ENCODE peak calls at places on chromosome 14, in eight cellular contexts. U is tibial artery; Z is PC-9; V is astrocyte; E is upper lobe of right lung; Y is OCI-LY7; G is CD4-positive, CD25-positive, alpha-beta regulatory T cell; C is small intestine. Q is an unnamed sample.

GRCh38 chr14:63257299-63257698 is 53.1 kb downstream of the RHOJ start:
- DNase-seq in C (no peak), U (no peak), Z (no peak), V (no peak), E (no peak), Y (no peak), G (no peak), Q (no peak)

GRCh38 chr14:31414190-31414833 is 6.0 kb downstream of the HEATR5A start:
- DNase-seq in U (no peak), V (no peak), G (no peak), C (no peak), E (no peak), Y (no peak), Z (peak), Q (no peak)

GRCh38 chr14:89201645-89202044 is 215.4 kb downstream of the FOXN3 start:
- DNase-seq in V (no peak), G (no peak), Y (no peak), Z (no peak), C (no peak), E (no peak), U (no peak), Q (no peak)

GRCh38 chr14:34465069-34465859 is 3.2 kb upstream of the SPTSSA start:
- DNase-seq in E (no peak), Y (no peak), V (peak), U (no peak), C (peak), G (no peak), Z (no peak), Q (peak)

GRCh38 chr14:49249022-49249421 is 337.2 kb downstream of the RPS29 start:
- DNase-seq in Z (no peak), C (no peak), U (no peak), Y (no peak), V (peak), E (no peak), G (no peak), Q (peak)

GRCh38 chr14:105161314-105161713 is 7.3 kb downstream of the JAG2 start:
- DNase-seq in U (no peak), V (no peak), Z (no peak), E (no peak), Y (no peak), G (no peak), C (no peak), Q (no peak)

GRCh38 chr14:85061256-85061655 is 468.7 kb upstream of the FLRT2 start:
- DNase-seq in E (no peak), C (no peak), V (peak), G (no peak), Y (no peak), U (no peak), Z (no peak), Q (no peak)

GRCh38 chr14:45253754-45254300 is 825 bp upstream of the MIS18BP1 start:
- DNase-seq in U (no peak), V (peak), E (peak), Y (no peak), Z (peak), C (peak), G (no peak), Q (peak)

GRCh38 chr14:52906141-52906601 is 44.7 kb downstream of the FERMT2 start:
- DNase-seq in E (no peak), Z (peak), V (peak), C (no peak), Y (no peak), G (no peak), U (no peak), Q (peak)

GRCh38 chr14:64654931-64655330 is 49.3 kb upstream of the PLEKHG3 start:
- DNase-seq in E (no peak), Y (no peak), G (no peak), C (no peak), U (no peak), Z (no peak), V (no peak), Q (peak)

GRCh38 chr14:58426819-58427288 is 477 bp downstream of the TIMM9 start:
- DNase-seq in G (no peak), Z (peak), Y (peak), U (peak), V (peak), E (peak), C (peak), Q (peak)

GRCh38 chr14:94936901-94937321 is 167.0 kb upstream of the GSC start:
- DNase-seq in Z (no peak), Y (no peak), C (no peak), U (peak), E (no peak), V (no peak), G (no peak), Q (no peak)

GRCh38 chr14:58258156-58258555 is 13.5 kb downstream of the PSMA3 start:
- DNase-seq in V (no peak), Y (no peak), Z (no peak), U (no peak), E (no peak), C (no peak), G (no peak), Q (no peak)

GRCh38 chr14:67962215-67962644 is 142.7 kb downstream of the RAD51B start:
- DNase-seq in V (no peak), E (no peak), Y (peak), G (no peak), C (peak), Z (no peak), U (no peak), Q (no peak)

GRCh38 chr14:65336191-65336591 is 76.3 kb upstream of the FUT8 start:
- DNase-seq in U (no peak), C (no peak), Z (no peak), V (peak), Y (no peak), E (no peak), G (no peak), Q (peak)

GRCh38 chr14:69571879-69572633 is 2.6 kb downstream of the CCDC177 start:
- DNase-seq in Y (peak), U (no peak), C (peak), V (no peak), G (no peak), E (no peak), Z (no peak), Q (no peak)

GRCh38 chr14:68931474-68932051 is 47.5 kb downstream of the ACTN1 start:
- DNase-seq in C (no peak), E (no peak), G (no peak), Y (no peak), U (no peak), V (no peak), Z (no peak), Q (no peak)

GRCh38 chr14:71734076-71734475 is 198.2 kb upstream of the RGS6 start:
- DNase-seq in U (no peak), Z (no peak), E (no peak), C (no peak), Y (no peak), G (no peak), V (no peak), Q (no peak)

GRCh38 chr14:84806627-84807026 is 723.3 kb upstream of the FLRT2 start:
- DNase-seq in Y (no peak), C (no peak), G (no peak), Z (no peak), E (no peak), U (no peak), V (peak), Q (peak)

GRCh38 chr14:24086193-24086955 is 7.7 kb upstream of the PCK2 start:
- DNase-seq in Z (no peak), Y (no peak), U (no peak), V (no peak), C (no peak), G (no peak), E (no peak), Q (no peak)

GRCh38 chr14:38238881-38239280 is 17.0 kb downstream of the CLEC14A start:
- DNase-seq in C (no peak), G (no peak), Y (no peak), U (no peak), E (no peak), V (no peak), Z (no peak), Q (peak)

GRCh38 chr14:89720076-89720687 is 234.3 kb downstream of the EFCAB11 start:
- DNase-seq in V (no peak), C (no peak), G (peak), U (no peak), Z (no peak), E (no peak), Y (no peak), Q (no peak)

GRCh38 chr14:93023802-93024434 is 91.8 kb downstream of the ITPK1 start:
- DNase-seq in C (peak), E (no peak), G (no peak), V (no peak), U (no peak), Z (no peak), Y (no peak), Q (no peak)

GRCh38 chr14:41662780-41663477 is 56.3 kb downstream of the LRFN5 start:
- DNase-seq in Z (no peak), E (no peak), V (peak), C (no peak), G (no peak), Y (no peak), U (no peak), Q (no peak)

GRCh38 chr14:56884617-56885016 is 74.3 kb upstream of the OTX2 start:
- DNase-seq in V (no peak), Y (no peak), U (no peak), G (no peak), C (no peak), E (no peak), Z (no peak), Q (no peak)

GRCh38 chr14:85437143-85437542 is 92.8 kb upstream of the FLRT2 start:
- DNase-seq in Z (no peak), G (no peak), Y (no peak), V (peak), E (no peak), U (no peak), C (no peak), Q (peak)

GRCh38 chr14:71498151-71498734 is 434.0 kb upstream of the RGS6 start:
- DNase-seq in G (no peak), U (no peak), E (no peak), C (no peak), V (peak), Y (no peak), Z (no peak), Q (peak)

GRCh38 chr14:59098377-59098776 is 90.1 kb upstream of the DAAM1 start:
- DNase-seq in V (peak), U (no peak), Z (peak), E (no peak), C (no peak), G (no peak), Y (no peak), Q (peak)

GRCh38 chr14:21070083-21070609 is at the start of gene ARHGEF40:
- DNase-seq in Z (no peak), G (peak), Y (peak), V (peak), E (peak), U (peak), C (peak), Q (peak)

GRCh38 chr14:54792288-54792687 is 110.3 kb downstream of the GCH1 start:
- DNase-seq in G (no peak), E (no peak), V (no peak), Z (no peak), C (no peak), U (peak), Y (no peak), Q (no peak)

GRCh38 chr14:94611179-94611578 is 1.0 kb upstream of the SERPINA3 start:
- DNase-seq in C (no peak), G (no peak), U (no peak), Y (no peak), V (no peak), E (no peak), Z (no peak), Q (no peak)

GRCh38 chr14:87575378-87575777 is 417.6 kb downstream of the GALC start:
- DNase-seq in V (no peak), C (no peak), Y (no peak), U (no peak), G (no peak), E (no peak), Z (no peak), Q (no peak)

DNA sequence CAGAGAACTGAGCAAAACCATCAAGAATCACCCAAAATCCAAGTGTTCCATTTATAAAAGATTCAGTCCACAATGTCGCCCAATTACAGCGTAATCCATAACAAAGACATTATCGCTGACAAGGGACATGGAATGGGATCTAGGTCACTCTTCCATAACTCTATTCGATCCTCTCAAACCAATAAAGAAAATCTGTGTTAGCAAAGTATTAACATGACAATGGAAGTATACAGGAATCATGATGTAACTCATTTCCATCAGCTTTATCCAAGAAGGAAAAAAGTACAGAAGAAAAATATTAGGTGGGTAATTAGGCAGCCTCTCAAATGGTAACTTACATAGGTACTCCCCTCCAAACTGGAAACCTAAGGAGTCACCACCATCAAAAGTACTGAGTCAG is 4.9 kb downstream of the ZFYVE1 start:
- DNase-seq in E (no peak), Z (no peak), V (no peak), G (no peak), C (no peak), U (no peak), Y (no peak), Q (no peak)
- H3K4me3 ChIP-seq in E (no peak), Z (no peak), V (no peak), G (peak), C (no peak), U (no peak), Y (no peak), Q (no peak)

GRCh38 chr14:103055693-103056092 is 1.7 kb downstream of the CDC42BPB start:
- DNase-seq in Y (no peak), C (peak), E (no peak), V (no peak), U (no peak), G (no peak), Z (no peak), Q (peak)
- H3K4me3 ChIP-seq in Y (no peak), C (peak), E (peak), V (peak), U (peak), G (no peak), Z (peak), Q (peak)

GRCh38 chr14:104117341-104118005 is 20.9 kb upstream of the KIF26A start:
- DNase-seq in V (no peak), G (no peak), Y (no peak), Z (no peak), E (peak), C (peak), U (peak), Q (no peak)
- H3K4me3 ChIP-seq in V (no peak), G (no peak), Y (no peak), Z (peak), E (peak), C (peak), U (no peak), Q (no peak)

DNA sequence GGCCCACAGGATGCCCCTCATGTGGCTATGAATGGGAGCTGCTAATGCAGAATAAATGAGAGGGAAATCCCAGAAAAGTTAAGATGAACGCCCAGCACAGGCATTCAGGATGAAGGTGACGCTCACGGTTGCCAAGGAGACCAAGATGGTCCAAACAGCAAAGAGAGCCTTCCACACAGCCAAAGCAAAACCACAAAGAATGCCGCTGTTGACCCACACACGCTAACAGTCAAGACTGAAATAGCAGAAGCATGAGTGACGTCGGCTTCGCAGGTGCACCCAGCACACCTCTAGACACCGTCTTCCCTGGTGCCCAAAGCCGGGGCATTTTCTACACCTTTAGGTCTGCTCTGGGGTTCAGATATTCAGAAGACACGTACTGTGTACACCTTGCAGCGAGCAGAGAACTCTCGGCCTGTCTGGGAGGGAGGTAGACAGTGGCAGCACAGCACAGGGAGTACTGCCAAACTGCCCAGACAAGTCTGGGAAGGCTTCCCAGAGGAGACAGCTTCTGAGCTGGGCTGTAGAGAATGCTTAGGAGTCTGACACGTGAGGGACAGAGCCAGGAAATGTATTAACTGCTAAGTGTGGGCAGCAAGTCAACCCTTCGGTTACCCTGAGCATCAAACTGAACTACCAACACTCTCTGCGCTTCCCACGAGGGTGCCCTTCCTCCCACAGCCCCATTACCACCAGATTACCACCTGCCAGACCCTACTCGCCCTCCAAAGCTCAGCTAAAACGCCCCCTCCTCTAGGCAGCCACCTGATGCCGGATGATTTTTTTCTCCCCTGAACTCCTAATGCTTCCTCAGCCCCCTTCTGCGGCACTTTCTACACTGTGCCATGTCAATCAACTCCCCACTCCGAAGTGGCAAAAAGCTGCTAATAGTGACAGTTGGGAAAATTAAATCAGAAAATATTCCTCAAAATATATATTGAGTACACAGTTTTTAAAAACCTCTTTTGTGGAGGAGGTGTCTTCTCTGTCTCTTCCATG is 50.1 kb downstream of the CCDC88C start:
- DNase-seq in E (peak), U (no peak), C (no peak), V (peak), G (peak), Y (peak), Z (peak), Q (no peak)
- H3K4me3 ChIP-seq in E (no peak), U (no peak), C (no peak), V (no peak), G (peak), Y (peak), Z (peak), Q (no peak)